ENCODE peak calls at places on chromosomes 12 and 14, in six cellular contexts. One of them, this sample, is unnamed.
A peak's percentile ranks its signal among the peaks of the same experiment; 100 is the strongest.

GRCh38 chr14:104388011-104388521 is 191.5 kb upstream of the C14orf180 start:
- DNase-seq in neural crest cell: no peak
- DNase-seq in naive B cell: no peak
- DNase-seq in activated CD4-positive, alpha-beta T cell treated with anti-CD3 and anti-CD28 coated beads for 1 hour: peak; percentile 3
- DNase-seq in NCI-H1694 treated with DMSO at 0.1 percent for 48 hours: no peak
- DNase-seq in effector memory CD4-positive, alpha-beta T cell: no peak
- DNase-seq in this sample: no peak

GRCh38 chr12:131818821-131819585 is 9.2 kb upstream of the MMP17 start:
- DNase-seq in neural crest cell: no peak
- DNase-seq in naive B cell: no peak
- DNase-seq in activated CD4-positive, alpha-beta T cell treated with anti-CD3 and anti-CD28 coated beads for 1 hour: no peak
- DNase-seq in NCI-H1694 treated with DMSO at 0.1 percent for 48 hours: no peak
- DNase-seq in effector memory CD4-positive, alpha-beta T cell: no peak
- DNase-seq in this sample: no peak

GRCh38 chr12:85530486-85530885 is 250.5 kb downstream of the ALX1 start:
- DNase-seq in neural crest cell: no peak
- DNase-seq in naive B cell: no peak
- DNase-seq in activated CD4-positive, alpha-beta T cell treated with anti-CD3 and anti-CD28 coated beads for 1 hour: no peak
- DNase-seq in NCI-H1694 treated with DMSO at 0.1 percent for 48 hours: no peak
- DNase-seq in effector memory CD4-positive, alpha-beta T cell: no peak
- DNase-seq in this sample: no peak

GRCh38 chr14:63435838-63436237 is 107.3 kb downstream of the PPP2R5E start:
- DNase-seq in neural crest cell: no peak
- DNase-seq in naive B cell: no peak
- DNase-seq in activated CD4-positive, alpha-beta T cell treated with anti-CD3 and anti-CD28 coated beads for 1 hour: no peak
- DNase-seq in NCI-H1694 treated with DMSO at 0.1 percent for 48 hours: no peak
- DNase-seq in effector memory CD4-positive, alpha-beta T cell: no peak
- DNase-seq in this sample: no peak

GRCh38 chr12:122990561-122990960 is 10.1 kb downstream of the ARL6IP4 start:
- DNase-seq in neural crest cell: no peak
- DNase-seq in naive B cell: no peak
- DNase-seq in activated CD4-positive, alpha-beta T cell treated with anti-CD3 and anti-CD28 coated beads for 1 hour: no peak
- DNase-seq in NCI-H1694 treated with DMSO at 0.1 percent for 48 hours: no peak
- DNase-seq in effector memory CD4-positive, alpha-beta T cell: no peak
- DNase-seq in this sample: no peak

GRCh38 chr12:50985322-50985721 is 33.0 kb downstream of the HIGD1C start:
- DNase-seq in neural crest cell: no peak
- DNase-seq in naive B cell: no peak
- DNase-seq in activated CD4-positive, alpha-beta T cell treated with anti-CD3 and anti-CD28 coated beads for 1 hour: no peak
- DNase-seq in NCI-H1694 treated with DMSO at 0.1 percent for 48 hours: no peak
- DNase-seq in effector memory CD4-positive, alpha-beta T cell: no peak
- DNase-seq in this sample: no peak

GRCh38 chr14:106586098-106586704 is 1059.8 kb downstream of the TMEM121 start:
- DNase-seq in neural crest cell: no peak
- DNase-seq in naive B cell: peak; percentile 75
- DNase-seq in activated CD4-positive, alpha-beta T cell treated with anti-CD3 and anti-CD28 coated beads for 1 hour: peak; percentile 39
- DNase-seq in NCI-H1694 treated with DMSO at 0.1 percent for 48 hours: no peak
- DNase-seq in effector memory CD4-positive, alpha-beta T cell: peak; percentile 30
- DNase-seq in this sample: peak; percentile 5

GRCh38 chr12:50933459-50934124 is 18.8 kb upstream of the HIGD1C start:
- DNase-seq in neural crest cell: no peak
- DNase-seq in naive B cell: no peak
- DNase-seq in activated CD4-positive, alpha-beta T cell treated with anti-CD3 and anti-CD28 coated beads for 1 hour: no peak
- DNase-seq in NCI-H1694 treated with DMSO at 0.1 percent for 48 hours: no peak
- DNase-seq in effector memory CD4-positive, alpha-beta T cell: no peak
- DNase-seq in this sample: no peak

GRCh38 chr12:10562306-10562933 is 51.0 kb downstream of the MAGOHB start:
- DNase-seq in neural crest cell: peak; percentile 9
- DNase-seq in naive B cell: peak; percentile 43
- DNase-seq in activated CD4-positive, alpha-beta T cell treated with anti-CD3 and anti-CD28 coated beads for 1 hour: no peak
- DNase-seq in NCI-H1694 treated with DMSO at 0.1 percent for 48 hours: peak; percentile 10
- DNase-seq in effector memory CD4-positive, alpha-beta T cell: no peak
- DNase-seq in this sample: peak; percentile 12

This sample was measured in HuH-7.